ENCODE peak calls at places on chromosomes 7 and 10, in ten cellular contexts. One of them, this sample, is unnamed.

GRCh38 chr10:6579904-6580278 is at the start of gene PRKCQ:
- DNase-seq in CD8-positive, alpha-beta T cell: no peak
- DNase-seq in IMR-90: peak; percentile 12
- DNase-seq in heart left ventricle: no peak
- DNase-seq in pancreas: no peak
- DNase-seq in mammary epithelial cell: no peak
- DNase-seq in RWPE2: no peak
- DNase-seq in thyroid gland: peak; percentile 51
- DNase-seq in psoas muscle: no peak
- DNase-seq in endodermal cell: no peak
- DNase-seq in this sample: no peak

GRCh38 chr10:109187677-109188076 is 735.6 kb downstream of the XPNPEP1 start:
- DNase-seq in CD8-positive, alpha-beta T cell: no peak
- DNase-seq in IMR-90: peak; percentile 96
- DNase-seq in heart left ventricle: no peak
- DNase-seq in pancreas: no peak
- DNase-seq in mammary epithelial cell: no peak
- DNase-seq in RWPE2: no peak
- DNase-seq in thyroid gland: no peak
- DNase-seq in psoas muscle: no peak
- DNase-seq in endodermal cell: no peak
- DNase-seq in this sample: no peak

GRCh38 chr7:16421333-16422099 is at the start of gene CRPPA:
- DNase-seq in CD8-positive, alpha-beta T cell: peak; percentile 45
- DNase-seq in IMR-90: peak; percentile 21
- DNase-seq in heart left ventricle: peak; percentile 27
- DNase-seq in pancreas: peak; percentile 40
- DNase-seq in mammary epithelial cell: peak; percentile 83
- DNase-seq in RWPE2: peak; percentile 59
- DNase-seq in thyroid gland: peak; percentile 38
- DNase-seq in psoas muscle: peak; percentile 67
- DNase-seq in endodermal cell: peak; percentile 84
- DNase-seq in this sample: peak; percentile 62

GRCh38 chr7:44284216-44284615 is 41.2 kb downstream of the CAMK2B start:
- DNase-seq in CD8-positive, alpha-beta T cell: peak; percentile 3
- DNase-seq in IMR-90: peak; percentile 40
- DNase-seq in heart left ventricle: peak; percentile 7
- DNase-seq in pancreas: no peak
- DNase-seq in mammary epithelial cell: no peak
- DNase-seq in RWPE2: peak; percentile 47
- DNase-seq in thyroid gland: no peak
- DNase-seq in psoas muscle: peak; percentile 35
- DNase-seq in endodermal cell: peak; percentile 41
- DNase-seq in this sample: peak; percentile 26

GRCh38 chr10:48300556-48300955 is 5.9 kb upstream of the MAPK8 start:
- DNase-seq in CD8-positive, alpha-beta T cell: no peak
- DNase-seq in IMR-90: no peak
- DNase-seq in heart left ventricle: no peak
- DNase-seq in pancreas: no peak
- DNase-seq in mammary epithelial cell: no peak
- DNase-seq in RWPE2: no peak
- DNase-seq in thyroid gland: no peak
- DNase-seq in psoas muscle: no peak
- DNase-seq in endodermal cell: peak; percentile 70
- DNase-seq in this sample: no peak

GRCh38 chr7:137172105-137172590 is 171.4 kb downstream of the PTN start:
- DNase-seq in CD8-positive, alpha-beta T cell: no peak
- DNase-seq in IMR-90: no peak
- DNase-seq in heart left ventricle: no peak
- DNase-seq in pancreas: no peak
- DNase-seq in mammary epithelial cell: no peak
- DNase-seq in RWPE2: no peak
- DNase-seq in thyroid gland: no peak
- DNase-seq in psoas muscle: no peak
- DNase-seq in endodermal cell: no peak
- DNase-seq in this sample: no peak

GRCh38 chr10:71661060-71661622 is 58.4 kb downstream of the C10orf105 start:
- DNase-seq in CD8-positive, alpha-beta T cell: no peak
- DNase-seq in IMR-90: no peak
- DNase-seq in heart left ventricle: no peak
- DNase-seq in pancreas: no peak
- DNase-seq in mammary epithelial cell: no peak
- DNase-seq in RWPE2: no peak
- DNase-seq in thyroid gland: no peak
- DNase-seq in psoas muscle: no peak
- DNase-seq in endodermal cell: peak; percentile 84
- DNase-seq in this sample: no peak

GRCh38 chr7:11751807-11752389 is 80.1 kb downstream of the THSD7A start:
- DNase-seq in CD8-positive, alpha-beta T cell: no peak
- DNase-seq in IMR-90: no peak
- DNase-seq in heart left ventricle: no peak
- DNase-seq in pancreas: no peak
- DNase-seq in mammary epithelial cell: no peak
- DNase-seq in RWPE2: no peak
- DNase-seq in thyroid gland: no peak
- DNase-seq in psoas muscle: no peak
- DNase-seq in endodermal cell: no peak
- DNase-seq in this sample: no peak

GRCh38 chr7:134750083-134751062 is 29.1 kb upstream of the CALD1 start:
- DNase-seq in CD8-positive, alpha-beta T cell: peak; percentile 72
- DNase-seq in IMR-90: peak; percentile 35
- DNase-seq in heart left ventricle: peak; percentile 45
- DNase-seq in pancreas: peak; percentile 37
- DNase-seq in mammary epithelial cell: peak; percentile 20
- DNase-seq in RWPE2: no peak
- DNase-seq in thyroid gland: peak; percentile 49
- DNase-seq in psoas muscle: peak; percentile 60
- DNase-seq in endodermal cell: peak; percentile 95
- DNase-seq in this sample: peak; percentile 64
- TF ChIP-seq CTCF in CD8-positive, alpha-beta T cell: peak; percentile 63
- TF ChIP-seq CTCF in IMR-90: peak; percentile 49
- TF ChIP-seq CTCF in heart left ventricle: peak; percentile 62
- TF ChIP-seq CTCF in pancreas: peak; percentile 22
- TF ChIP-seq CTCF in mammary epithelial cell: peak; percentile 77
- TF ChIP-seq CTCF in RWPE2: peak; percentile 52
- TF ChIP-seq CTCF in thyroid gland: peak; percentile 56
- TF ChIP-seq CTCF in psoas muscle: peak; percentile 39
- TF ChIP-seq CTCF in endodermal cell: peak; percentile 95
- TF ChIP-seq CTCF in this sample: peak; percentile 82

DNA sequence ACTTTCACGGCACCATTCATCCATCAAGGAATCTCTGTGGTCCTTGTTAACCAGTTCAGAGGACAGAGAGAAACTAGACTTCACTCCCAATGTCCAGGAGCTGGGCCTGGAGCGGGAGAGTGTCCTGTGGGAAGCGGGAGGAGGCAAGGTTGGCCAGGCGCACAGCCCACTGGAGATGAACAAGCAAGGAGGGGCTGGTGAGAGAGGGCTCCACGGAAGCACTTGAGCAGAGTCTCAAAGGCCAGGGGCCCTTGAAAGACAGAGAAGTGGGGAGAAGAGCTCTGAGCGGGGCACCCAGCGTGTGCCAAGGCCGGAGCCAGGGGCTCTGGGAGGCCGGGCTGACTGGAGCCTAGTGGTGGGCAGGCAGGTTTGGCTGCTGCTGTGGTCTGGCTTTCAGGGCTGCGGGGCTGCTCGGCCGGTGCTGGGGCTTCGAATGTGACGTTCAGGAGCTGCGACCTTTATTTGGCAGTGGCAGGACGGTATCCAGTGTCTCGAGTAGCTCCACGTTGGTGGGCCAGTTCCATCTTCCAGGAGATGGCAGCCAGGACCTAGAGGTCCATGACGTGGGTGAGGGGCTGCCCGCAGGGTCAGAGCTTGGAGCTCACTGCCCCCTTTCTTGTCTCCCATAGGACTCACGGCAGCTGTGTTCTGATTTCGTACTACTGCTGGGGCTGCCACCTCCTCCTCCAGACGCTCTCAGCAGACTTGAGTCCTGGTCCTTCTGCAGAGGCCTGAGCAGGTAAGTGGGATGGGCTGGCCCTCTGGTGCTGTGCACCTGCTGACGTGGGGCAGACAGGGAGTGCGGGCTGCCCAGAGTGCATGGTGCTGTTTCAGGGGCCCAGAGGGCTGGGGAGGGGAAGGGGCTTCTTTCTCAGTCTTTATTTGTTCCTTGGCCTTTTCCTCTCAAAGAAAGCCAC is 49.8 kb downstream of the ZMIZ1 start:
- DNase-seq in CD8-positive, alpha-beta T cell: no peak
- DNase-seq in IMR-90: no peak
- DNase-seq in heart left ventricle: no peak
- DNase-seq in pancreas: no peak
- DNase-seq in mammary epithelial cell: no peak
- DNase-seq in RWPE2: no peak
- DNase-seq in thyroid gland: peak; percentile 86
- DNase-seq in psoas muscle: no peak
- DNase-seq in endodermal cell: no peak
- DNase-seq in this sample: no peak
- H3K4me1 ChIP-seq in CD8-positive, alpha-beta T cell: peaks cover 22% of the 10 kb centered on the region
- H3K4me1 ChIP-seq in IMR-90: peaks cover 32% of the 10 kb centered on the region
- H3K4me1 ChIP-seq in heart left ventricle: peaks cover 87% of the 10 kb centered on the region
- H3K4me1 ChIP-seq in pancreas: peaks cover 44% of the 10 kb centered on the region
- H3K4me1 ChIP-seq in mammary epithelial cell: peaks cover 21% of the 10 kb centered on the region
- H3K4me1 ChIP-seq in RWPE2: peaks cover 2% of the 10 kb centered on the region
- H3K4me1 ChIP-seq in thyroid gland: peaks cover 56% of the 10 kb centered on the region
- H3K4me1 ChIP-seq in psoas muscle: peaks cover 50% of the 10 kb centered on the region
- H3K4me1 ChIP-seq in endodermal cell: peaks cover 9% of the 10 kb centered on the region
- H3K4me1 ChIP-seq in this sample: peaks cover 19% of the 10 kb centered on the region

GRCh38 chr7:30917216-30917893 is 5.7 kb downstream of the AQP1 start:
- DNase-seq in CD8-positive, alpha-beta T cell: no peak
- DNase-seq in IMR-90: no peak
- DNase-seq in heart left ventricle: no peak
- DNase-seq in pancreas: no peak
- DNase-seq in mammary epithelial cell: no peak
- DNase-seq in RWPE2: no peak
- DNase-seq in thyroid gland: no peak
- DNase-seq in psoas muscle: no peak
- DNase-seq in endodermal cell: no peak
- DNase-seq in this sample: no peak

GRCh38 chr7:30915751-30916150 is 4.1 kb downstream of the AQP1 start:
- DNase-seq in CD8-positive, alpha-beta T cell: no peak
- DNase-seq in IMR-90: no peak
- DNase-seq in heart left ventricle: no peak
- DNase-seq in pancreas: no peak
- DNase-seq in mammary epithelial cell: no peak
- DNase-seq in RWPE2: no peak
- DNase-seq in thyroid gland: no peak
- DNase-seq in psoas muscle: peak; percentile 26
- DNase-seq in endodermal cell: no peak
- DNase-seq in this sample: no peak

GRCh38 chr7:30916767-30917166 is 5.1 kb downstream of the AQP1 start:
- DNase-seq in CD8-positive, alpha-beta T cell: no peak
- DNase-seq in IMR-90: no peak
- DNase-seq in heart left ventricle: no peak
- DNase-seq in pancreas: no peak
- DNase-seq in mammary epithelial cell: no peak
- DNase-seq in RWPE2: no peak
- DNase-seq in thyroid gland: no peak
- DNase-seq in psoas muscle: peak; percentile 24
- DNase-seq in endodermal cell: no peak
- DNase-seq in this sample: no peak

GRCh38 chr7:30914611-30915601 is 3.3 kb downstream of the AQP1 start:
- DNase-seq in CD8-positive, alpha-beta T cell: no peak
- DNase-seq in IMR-90: peak; percentile 33
- DNase-seq in heart left ventricle: no peak
- DNase-seq in pancreas: no peak
- DNase-seq in mammary epithelial cell: peak; percentile 68
- DNase-seq in RWPE2: no peak
- DNase-seq in thyroid gland: no peak
- DNase-seq in psoas muscle: peak; percentile 32
- DNase-seq in endodermal cell: peak; percentile 59
- DNase-seq in this sample: peak; percentile 59

DNA sequence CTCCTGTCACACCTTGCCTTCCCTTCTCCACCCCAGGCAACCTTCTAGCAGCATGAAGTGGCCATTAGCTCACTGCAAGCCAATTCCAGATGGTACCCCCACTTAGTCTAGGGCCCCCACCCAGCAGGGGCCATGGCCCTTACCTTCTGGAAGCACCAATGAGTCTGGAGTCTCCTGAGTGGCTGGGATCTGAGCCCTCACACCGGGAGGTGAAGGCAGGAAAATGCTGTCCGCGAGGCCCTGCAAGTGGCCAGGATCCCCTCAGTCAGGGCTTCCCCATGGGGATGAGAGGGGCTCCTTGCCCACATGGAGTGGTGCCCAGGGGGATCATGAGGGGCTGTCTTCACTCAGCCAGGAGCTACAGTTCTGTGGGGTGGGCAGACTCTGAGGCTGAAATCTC is 4.6 kb downstream of the AQP1 start:
- DNase-seq in CD8-positive, alpha-beta T cell: no peak
- DNase-seq in IMR-90: no peak
- DNase-seq in heart left ventricle: no peak
- DNase-seq in pancreas: no peak
- DNase-seq in mammary epithelial cell: no peak
- DNase-seq in RWPE2: no peak
- DNase-seq in thyroid gland: no peak
- DNase-seq in psoas muscle: no peak
- DNase-seq in endodermal cell: peak; percentile 41
- DNase-seq in this sample: no peak
- H3K4me3 ChIP-seq in CD8-positive, alpha-beta T cell: no peak overlapping the region
- H3K4me3 ChIP-seq in IMR-90: no peak overlapping the region
- H3K4me3 ChIP-seq in heart left ventricle: peak overlapping the region; percentile 16
- H3K4me3 ChIP-seq in pancreas: no peak overlapping the region
- H3K4me3 ChIP-seq in mammary epithelial cell: no peak overlapping the region
- H3K4me3 ChIP-seq in RWPE2: no peak overlapping the region
- H3K4me3 ChIP-seq in thyroid gland: no peak overlapping the region
- H3K4me3 ChIP-seq in psoas muscle: peak overlapping the region; percentile 60
- H3K4me3 ChIP-seq in endodermal cell: no peak overlapping the region
- H3K4me3 ChIP-seq in this sample: no peak overlapping the region

GRCh38 chr10:93390691-93391090 is 91.4 kb downstream of the MYOF start:
- DNase-seq in CD8-positive, alpha-beta T cell: no peak
- DNase-seq in IMR-90: peak; percentile 26
- DNase-seq in heart left ventricle: no peak
- DNase-seq in pancreas: no peak
- DNase-seq in mammary epithelial cell: no peak
- DNase-seq in RWPE2: no peak
- DNase-seq in thyroid gland: no peak
- DNase-seq in psoas muscle: no peak
- DNase-seq in endodermal cell: no peak
- DNase-seq in this sample: no peak

GRCh38 chr10:93398528-93398927 is 83.6 kb downstream of the MYOF start:
- DNase-seq in CD8-positive, alpha-beta T cell: no peak
- DNase-seq in IMR-90: no peak
- DNase-seq in heart left ventricle: no peak
- DNase-seq in pancreas: no peak
- DNase-seq in mammary epithelial cell: no peak
- DNase-seq in RWPE2: no peak
- DNase-seq in thyroid gland: no peak
- DNase-seq in psoas muscle: no peak
- DNase-seq in endodermal cell: no peak
- DNase-seq in this sample: no peak

GRCh38 chr10:93397020-93397419 is 85.1 kb downstream of the MYOF start:
- DNase-seq in CD8-positive, alpha-beta T cell: no peak
- DNase-seq in IMR-90: peak; percentile 61
- DNase-seq in heart left ventricle: no peak
- DNase-seq in pancreas: no peak
- DNase-seq in mammary epithelial cell: no peak
- DNase-seq in RWPE2: no peak
- DNase-seq in thyroid gland: no peak
- DNase-seq in psoas muscle: no peak
- DNase-seq in endodermal cell: no peak
- DNase-seq in this sample: no peak

GRCh38 chr10:93392111-93392510 is 90.0 kb downstream of the MYOF start:
- DNase-seq in CD8-positive, alpha-beta T cell: no peak
- DNase-seq in IMR-90: peak; percentile 41
- DNase-seq in heart left ventricle: no peak
- DNase-seq in pancreas: no peak
- DNase-seq in mammary epithelial cell: no peak
- DNase-seq in RWPE2: no peak
- DNase-seq in thyroid gland: no peak
- DNase-seq in psoas muscle: no peak
- DNase-seq in endodermal cell: no peak
- DNase-seq in this sample: no peak

GRCh38 chr10:93393231-93393630 is 88.9 kb downstream of the MYOF start:
- DNase-seq in CD8-positive, alpha-beta T cell: no peak
- DNase-seq in IMR-90: no peak
- DNase-seq in heart left ventricle: no peak
- DNase-seq in pancreas: no peak
- DNase-seq in mammary epithelial cell: no peak
- DNase-seq in RWPE2: no peak
- DNase-seq in thyroid gland: no peak
- DNase-seq in psoas muscle: no peak
- DNase-seq in endodermal cell: no peak
- DNase-seq in this sample: no peak
- TF ChIP-seq CTCF in CD8-positive, alpha-beta T cell: no peak
- TF ChIP-seq CTCF in IMR-90: no peak
- TF ChIP-seq CTCF in heart left ventricle: no peak
- TF ChIP-seq CTCF in pancreas: no peak
- TF ChIP-seq CTCF in mammary epithelial cell: no peak
- TF ChIP-seq CTCF in RWPE2: no peak
- TF ChIP-seq CTCF in thyroid gland: no peak
- TF ChIP-seq CTCF in psoas muscle: no peak
- TF ChIP-seq CTCF in endodermal cell: no peak
- TF ChIP-seq CTCF in this sample: no peak

This sample was measured in BE2C.